ENCODE peak calls at places on chromosomes 4 and X, in six cellular contexts. X, M, U, Y, L and C are unnamed samples.

GRCh38 chrX:40205471-40205870 is 107.7 kb upstream of the BCOR start:
- DNase-seq in M (no peak), X (no peak), U (no peak), L (no peak), Y (no peak), C (no peak)

GRCh38 chr4:10671750-10672149 is 12.8 kb downstream of the CLNK start:
- DNase-seq in X (no peak), Y (no peak), M (no peak), L (no peak), U (no peak), C (no peak)

GRCh38 chr4:186840222-186840701 is 116.6 kb upstream of the FAT1 start:
- DNase-seq in X (no peak), U (no peak), Y (peak; percentile 66), M (no peak), L (peak; percentile 30), C (peak; percentile 86)

GRCh38 chrX:155148724-155149537 is 67.3 kb upstream of the VBP1 start:
- DNase-seq in L (no peak), X (peak; percentile 58), Y (no peak), M (no peak), U (no peak), C (no peak)

GRCh38 chr4:70993181-70994068 is at the start of gene DCK:
- DNase-seq in Y (peak; percentile 84), X (peak; percentile 91), L (peak; percentile 83), U (peak; percentile 91), M (peak; percentile 91), C (peak; percentile 89)

GRCh38 chr4:129328176-129328575 is 232.2 kb downstream of the C4orf33 start:
- DNase-seq in Y (no peak), L (no peak), U (no peak), X (no peak), M (no peak), C (no peak)

GRCh38 chr4:140281828-140282227 is 91.6 kb upstream of the SCOC start:
- DNase-seq in X (no peak), U (no peak), Y (no peak), L (no peak), M (no peak), C (no peak)

GRCh38 chrX:703466-704210 is 73.0 kb downstream of the SHOX start:
- DNase-seq in U (no peak), L (no peak), Y (no peak), M (no peak), X (no peak), C (peak; percentile 9)

GRCh38 chr4:125522588-125522987 is 207.8 kb downstream of the FAT4 start:
- DNase-seq in M (no peak), Y (no peak), X (no peak), L (no peak), U (no peak), C (no peak)

GRCh38 chrX:48101443-48101842 is 29.0 kb upstream of the SPACA5B start:
- DNase-seq in X (no peak), L (no peak), U (no peak), Y (no peak), M (no peak), C (no peak)

GRCh38 chrX:51643377-51643776 is 24.7 kb upstream of the CENPVL3 start:
- DNase-seq in U (no peak), Y (no peak), L (no peak), M (no peak), X (no peak), C (no peak)

GRCh38 chrX:34778961-34779360 is 121.9 kb upstream of the TMEM47 start:
- DNase-seq in X (no peak), M (no peak), U (no peak), L (no peak), Y (no peak), C (no peak)

GRCh38 chr4:88035292-88035691 is 27.9 kb downstream of the PKD2 start:
- DNase-seq in M (no peak), L (no peak), X (no peak), U (no peak), Y (no peak), C (no peak)
- H3K36me3 ChIP-seq in M (no peaks in the 10 kb centered on the region), L (no peaks in the 10 kb centered on the region), X (peaks cover 45% of the 10 kb centered on the region), U (peaks cover 12% of the 10 kb centered on the region), Y (peaks cover 63% of the 10 kb centered on the region), C (peaks cover 12% of the 10 kb centered on the region)

DNA sequence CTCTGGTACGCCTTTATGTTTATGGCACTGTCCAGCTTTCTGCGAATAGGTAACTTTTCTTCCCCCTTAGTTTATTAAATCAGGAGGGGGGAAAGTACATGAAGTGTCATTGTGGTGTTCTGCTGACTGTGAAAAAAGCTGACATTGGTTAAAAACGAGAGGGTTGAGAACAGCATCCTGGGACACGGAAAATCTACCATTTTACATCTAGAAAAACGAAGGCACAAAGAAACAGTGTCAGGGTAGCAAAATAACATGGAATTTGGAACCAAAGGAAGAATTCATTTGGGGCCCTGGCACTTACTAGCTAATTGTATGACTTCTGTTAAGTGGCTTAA is 1.2 kb upstream of the AMOT start:
- DNase-seq in U (no peak), L (no peak), M (no peak), Y (no peak), X (no peak), C (no peak)
- H3K36me3 ChIP-seq in U (no peaks in the 10 kb centered on the region), L (no peaks in the 10 kb centered on the region), M (no peaks in the 10 kb centered on the region), Y (no peaks in the 10 kb centered on the region), X (no peaks in the 10 kb centered on the region), C (no peaks in the 10 kb centered on the region)

GRCh38 chr4:5772528-5773270 is 61.7 kb downstream of the EVC start:
- DNase-seq in L (no peak), Y (peak; percentile 38), M (no peak), U (no peak), X (no peak), C (no peak)
- H3K36me3 ChIP-seq in L (no peaks in the 10 kb centered on the region), Y (peaks cover 7% of the 10 kb centered on the region), M (no peaks in the 10 kb centered on the region), U (peaks cover 3% of the 10 kb centered on the region), X (no peaks in the 10 kb centered on the region), C (no peaks in the 10 kb centered on the region)

GRCh38 chr4:2257361-2258001 is 4.4 kb downstream of the MXD4 start:
- DNase-seq in Y (peak; percentile 57), L (peak; percentile 17), M (no peak), X (peak; percentile 15), U (peak; percentile 27), C (no peak)
- H3K36me3 ChIP-seq in Y (peaks cover 27% of the 10 kb centered on the region), L (no peaks in the 10 kb centered on the region), M (peaks cover 4% of the 10 kb centered on the region), X (peaks cover 35% of the 10 kb centered on the region), U (peaks cover 40% of the 10 kb centered on the region), C (no peaks in the 10 kb centered on the region)

DNA sequence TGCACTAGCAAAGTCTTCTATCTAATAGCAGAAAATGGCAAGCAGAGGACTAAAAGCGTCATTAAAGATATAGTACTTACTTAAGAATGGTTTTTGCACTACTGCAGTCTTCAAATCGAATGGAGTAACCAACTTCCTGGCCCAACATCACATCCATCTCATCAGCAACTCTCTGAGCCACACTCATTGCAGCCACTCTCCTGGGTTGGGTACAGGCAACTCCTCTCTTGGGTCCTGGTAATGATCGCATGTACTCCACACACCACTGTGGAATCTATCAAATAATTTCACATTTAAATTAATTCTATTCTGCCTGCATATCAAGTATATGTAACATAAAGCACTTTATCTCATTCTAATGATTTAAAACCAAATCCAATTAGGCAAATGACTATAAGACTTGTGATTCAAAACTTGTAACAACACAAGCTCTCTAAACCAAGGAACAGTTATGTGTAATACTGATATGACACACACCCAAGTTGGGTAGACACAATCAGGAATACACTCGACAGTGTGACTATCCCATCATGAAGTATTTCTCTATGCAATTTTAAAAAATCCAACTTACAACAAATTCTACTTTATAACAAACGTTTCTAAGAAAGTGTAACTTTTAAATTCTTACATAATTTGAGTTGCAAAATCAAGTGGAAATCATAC is 13.6 kb downstream of the DHX15 start:
- DNase-seq in U (no peak), X (no peak), M (no peak), L (no peak), Y (no peak), C (no peak)
- H3K36me3 ChIP-seq in U (peaks cover 9% of the 10 kb centered on the region), X (peaks cover 24% of the 10 kb centered on the region), M (peaks cover 19% of the 10 kb centered on the region), L (peaks cover 9% of the 10 kb centered on the region), Y (peaks cover 46% of the 10 kb centered on the region), C (peaks cover 70% of the 10 kb centered on the region)

DNA sequence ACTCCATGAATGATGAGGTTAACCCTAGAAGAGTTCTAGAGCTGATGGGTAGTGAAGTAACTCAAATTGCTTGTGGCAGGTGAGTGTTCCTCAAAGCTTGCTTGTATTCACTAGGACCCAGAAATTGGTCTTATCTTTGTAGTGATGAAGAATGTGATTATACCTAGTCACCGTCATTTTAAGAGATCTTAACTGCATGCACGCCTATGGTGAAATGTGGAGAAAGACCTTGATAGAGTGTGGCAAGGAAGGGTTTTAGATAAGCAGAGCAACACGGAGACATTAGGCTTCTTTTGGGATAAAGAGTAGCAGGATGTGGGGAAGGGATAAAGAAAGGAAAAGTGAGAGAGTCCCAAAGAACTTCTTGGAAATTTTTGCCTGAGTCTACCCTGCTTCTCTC is 42.4 kb downstream of the NAP1L5 start:
- DNase-seq in U (no peak), L (no peak), X (no peak), M (no peak), Y (no peak), C (no peak)
- H3K36me3 ChIP-seq in U (peaks cover 23% of the 10 kb centered on the region), L (no peaks in the 10 kb centered on the region), X (peaks cover 7% of the 10 kb centered on the region), M (peaks cover 3% of the 10 kb centered on the region), Y (peaks cover 25% of the 10 kb centered on the region), C (no peaks in the 10 kb centered on the region)